ENCODE peak calls at places on chromosomes 13 and 19, in seven cellular contexts. E is SW 1271, T is left kidney, A is neural crest cell, X is sciatic nerve, R is fibroblast of lung, B is heart right ventricle. Y is an unnamed sample.

GRCh38 chr13:95573226-95573625 is 20.7 kb downstream of the CLDN10 start:
- DNase-seq in B (no peak), X (no peak), T (no peak), E (no peak), R (peak), A (no peak), Y (peak)

GRCh38 chr13:96218475-96218874 is 128.6 kb downstream of the HS6ST3 start:
- DNase-seq in X (no peak), T (no peak), A (no peak), R (no peak), B (no peak), E (no peak), Y (no peak)

GRCh38 chr13:36297259-36297599 is 385 bp downstream of the CCDC169 start:
- DNase-seq in E (peak), B (no peak), A (no peak), X (no peak), T (no peak), R (peak), Y (no peak)

GRCh38 chr13:97460004-97460756 is 26.2 kb downstream of the RAP2A start:
- DNase-seq in T (no peak), X (no peak), E (no peak), A (no peak), B (no peak), R (peak), Y (no peak)

GRCh38 chr13:75554981-75555380 is 5.4 kb downstream of the UCHL3 start:
- DNase-seq in B (no peak), X (no peak), R (no peak), A (no peak), E (no peak), T (no peak), Y (no peak)

GRCh38 chr13:97028441-97029299 is 34.4 kb upstream of the OXGR1 start:
- DNase-seq in E (peak), B (no peak), X (peak), A (peak), T (peak), R (peak), Y (peak)

GRCh38 chr13:85536706-85537105 is 262.5 kb downstream of the SLITRK6 start:
- DNase-seq in B (no peak), A (no peak), T (no peak), X (no peak), E (no peak), R (peak), Y (no peak)

GRCh38 chr19:1860133-1860775 is 3.1 kb downstream of the KLF16 start:
- DNase-seq in T (peak), X (no peak), R (peak), A (no peak), B (no peak), E (no peak), Y (no peak)

GRCh38 chr13:97191143-97191542 is 31.0 kb upstream of the MBNL2 start:
- DNase-seq in B (no peak), X (no peak), T (no peak), R (no peak), E (no peak), A (no peak), Y (no peak)

GRCh38 chr19:49876422-49877019 is 634 bp downstream of the AKT1S1 start:
- DNase-seq in E (peak), A (peak), X (peak), B (peak), T (peak), R (peak), Y (peak)

GRCh38 chr19:28948531-28948930 is 264.4 kb downstream of the UQCRFS1 start:
- DNase-seq in T (no peak), R (no peak), B (no peak), E (no peak), X (no peak), A (no peak), Y (no peak)

GRCh38 chr19:54707932-54708331 is 16.3 kb upstream of the KIR3DL3 start:
- DNase-seq in B (no peak), E (no peak), T (no peak), X (no peak), R (no peak), A (no peak), Y (no peak)

GRCh38 chr19:11168568-11168967 is 13.0 kb upstream of the SPC24 start:
- DNase-seq in A (no peak), T (no peak), B (no peak), E (peak), R (peak), X (no peak), Y (peak)

GRCh38 chr19:34664168-34664567 is 12.8 kb downstream of the SCGB2B2 start:
- DNase-seq in X (no peak), E (no peak), A (no peak), R (no peak), B (no peak), T (no peak), Y (no peak)

GRCh38 chr13:33817513-33817842 is 471 bp upstream of the RFC3 start:
- DNase-seq in E (peak), B (no peak), X (no peak), R (peak), T (no peak), A (no peak), Y (no peak)

GRCh38 chr19:7642295-7643046 is 5.6 kb downstream of the STXBP2 start:
- DNase-seq in X (no peak), E (no peak), T (no peak), R (no peak), A (no peak), B (no peak), Y (no peak)

GRCh38 chr19:52343548-52343947 is 7.5 kb downstream of the ZNF610 start:
- DNase-seq in R (peak), X (no peak), E (peak), T (peak), B (peak), A (peak), Y (peak)

GRCh38 chr19:14916848-14917247 is 24.4 kb upstream of the OR7C2 start:
- DNase-seq in E (peak), X (no peak), R (no peak), A (no peak), B (no peak), T (no peak), Y (no peak)

GRCh38 chr13:31111136-31111535 is 50.6 kb downstream of the HSPH1 start:
- DNase-seq in X (no peak), T (no peak), R (peak), B (no peak), E (no peak), A (no peak), Y (no peak)

GRCh38 chr13:99218126-99218525 is 17.5 kb downstream of the UBAC2 start:
- DNase-seq in A (no peak), X (no peak), B (no peak), R (no peak), T (no peak), E (no peak), Y (no peak)

GRCh38 chr13:77740097-77740496 is 42.6 kb downstream of the SLAIN1 start:
- DNase-seq in R (no peak), T (no peak), X (no peak), B (no peak), E (no peak), A (no peak), Y (no peak)

GRCh38 chr19:17579523-17580244 is 24.2 kb downstream of the COLGALT1 start:
- DNase-seq in A (peak), T (peak), B (peak), X (peak), R (peak), E (peak), Y (peak)

GRCh38 chr19:18408053-18408476 is 10.6 kb upstream of the LRRC25 start:
- DNase-seq in E (no peak), X (peak), R (no peak), B (peak), T (peak), A (no peak), Y (no peak)

GRCh38 chr19:3873151-3873550 is 4.3 kb upstream of the ZFR2 start:
- DNase-seq in X (no peak), T (no peak), R (no peak), E (no peak), B (no peak), A (no peak), Y (no peak)

GRCh38 chr13:42355118-42355840 is 83.3 kb downstream of the AKAP11 start:
- DNase-seq in X (no peak), E (no peak), B (no peak), R (peak), A (no peak), T (no peak), Y (no peak)

GRCh38 chr19:51525731-51526130 is 5.7 kb downstream of the SIGLEC6 start:
- DNase-seq in T (peak), X (no peak), E (no peak), B (no peak), A (no peak), R (no peak), Y (no peak)

GRCh38 chr13:39035799-39036198 is 2.1 kb downstream of the PROSER1 start:
- DNase-seq in R (no peak), X (no peak), T (peak), A (no peak), B (no peak), E (no peak), Y (peak)

GRCh38 chr13:44814144-44814543 is 175.1 kb downstream of the NUFIP1 start:
- DNase-seq in X (no peak), E (no peak), R (no peak), A (no peak), B (no peak), T (no peak), Y (no peak)

GRCh38 chr19:2484178-2484937 is 8.4 kb downstream of the GADD45B start:
- DNase-seq in E (no peak), A (no peak), X (no peak), B (no peak), R (no peak), T (no peak), Y (no peak)

GRCh38 chr19:29324717-29325116 is 111.8 kb upstream of the UQCRFS1 start:
- DNase-seq in X (no peak), T (no peak), B (no peak), E (no peak), A (no peak), R (no peak), Y (no peak)

GRCh38 chr13:20882206-20882605 is 20.3 kb downstream of the XPO4 start:
- DNase-seq in B (no peak), T (peak), X (no peak), A (no peak), R (peak), E (no peak), Y (no peak)

GRCh38 chr13:29674532-29674931 is 79.0 kb upstream of the SLC7A1 start:
- DNase-seq in B (no peak), T (peak), E (no peak), R (peak), A (no peak), X (no peak), Y (no peak)